ENCODE peak calls at places on chromosomes 7 and 10, in eight cellular contexts. M is stimulated activated CD4-positive, alpha-beta T cell treated with anti-CD3 and anti-CD28 coated beads, TNF-alpha, amount 100 ng/mL, for 24 hours; V is GM18507; F is AG10803; R is uterus; A is HTR-8/SVneo; L is OCI-LY7; J is midbrain. N is an unnamed sample.
A peak's percentile ranks its signal among the peaks of the same experiment; 100 is the strongest.

GRCh38 chr7:140686921-140687320 is 9.6 kb upstream of the NDUFB2 start:
- DNase-seq in M (no peak), V (no peak), F (no peak), R (no peak), A (no peak), L (no peak), J (no peak), N (no peak)

GRCh38 chr10:95214369-95214768 is 20.3 kb downstream of the ACSM6 start:
- DNase-seq in M (no peak), V (no peak), F (no peak), R (no peak), A (no peak), L (no peak), J (no peak), N (no peak)

GRCh38 chr10:111087968-111088505 is 11.2 kb downstream of the ADRA2A start:
- DNase-seq in M (no peak), V (no peak), F (no peak), R (no peak), A (no peak), L (no peak), J (no peak), N (no peak)

GRCh38 chr10:29266641-29267040 is 22.2 kb upstream of the LYZL1 start:
- DNase-seq in M (no peak), V (no peak), F (peak; percentile 60), R (no peak), A (no peak), L (no peak), J (no peak), N (no peak)

GRCh38 chr7:44176486-44176885 is 12.8 kb downstream of the GCK start:
- DNase-seq in M (no peak), V (no peak), F (no peak), R (no peak), A (no peak), L (no peak), J (no peak), N (no peak)

GRCh38 chr7:158941821-158942605 is 85.7 kb downstream of the DYNC2I1 start:
- DNase-seq in M (no peak), V (no peak), F (no peak), R (no peak), A (no peak), L (no peak), J (no peak), N (no peak)

GRCh38 chr10:3625959-3626751 is 158.9 kb downstream of the KLF6 start:
- DNase-seq in M (no peak), V (no peak), F (peak; percentile 43), R (no peak), A (peak; percentile 19), L (peak; percentile 91), J (no peak), N (no peak)

GRCh38 chr10:78891741-78892140 is 177.0 kb upstream of the ZMIZ1 start:
- DNase-seq in M (no peak), V (no peak), F (no peak), R (no peak), A (no peak), L (no peak), J (no peak), N (no peak)

GRCh38 chr10:62433181-62433692 is 59.1 kb downstream of the ZNF365 start:
- DNase-seq in M (peak; percentile 48), V (no peak), F (peak; percentile 95), R (peak; percentile 87), A (peak; percentile 63), L (no peak), J (no peak), N (peak; percentile 65)

GRCh38 chr7:128877756-128878120 is 15.1 kb downstream of the ATP6V1F start:
- DNase-seq in M (no peak), V (no peak), F (no peak), R (no peak), A (no peak), L (no peak), J (no peak), N (no peak)

GRCh38 chr10:31136951-31137885 is 105.6 kb upstream of the ZNF438 start:
- DNase-seq in M (no peak), V (no peak), F (peak; percentile 40), R (no peak), A (no peak), L (no peak), J (no peak), N (no peak)

GRCh38 chr7:85176197-85176596 is 10.7 kb downstream of the SEMA3D start:
- DNase-seq in M (no peak), V (no peak), F (peak; percentile 34), R (no peak), A (no peak), L (no peak), J (no peak), N (no peak)

GRCh38 chr7:33157311-33157710 is 27.9 kb downstream of the BBS9 start:
- DNase-seq in M (no peak), V (no peak), F (peak; percentile 59), R (no peak), A (no peak), L (no peak), J (no peak), N (no peak)